ENCODE peak calls at places on chromosomes 5 and 9, in ten cellular contexts. G is HFFc6; I is activated T-cell treated with anti-CD3 and anti-CD28 coated beads for 48 hours; X is GM04503; T is LoVo; J is activated CD4-positive, alpha-beta T cell treated with anti-CD3 and anti-CD28 coated beads, Interleukin-2, amount 50 U/mL, for 1 hour; Z is left ventricle myocardium inferior; H is skeletal muscle cell; Y is amygdala; W is stimulated activated CD8-positive, alpha-beta memory T cell treated with anti-CD3 and anti-CD28 coated beads, Interleukin-12 subunit alpha, Interleukin-12 subunit beta, amount 100 ng/mL, for 1 hour. A is an unnamed sample.
A peak's percentile ranks its signal among the peaks of the same experiment; 100 is the strongest.

GRCh38 chr5:155978805-155979204 is 348.2 kb upstream of the SGCD start:
- DNase-seq in G (no peak), I (no peak), X (peak; percentile 22), T (no peak), J (no peak), Z (no peak), H (no peak), Y (peak; percentile 33), W (no peak), A (no peak)

GRCh38 chr9:16884952-16885513 is 14.6 kb upstream of the BNC2 start:
- DNase-seq in G (peak; percentile 60), I (no peak), X (peak; percentile 59), T (no peak), J (no peak), Z (no peak), H (peak; percentile 83), Y (no peak), W (no peak), A (no peak)

GRCh38 chr5:69493235-69493925 is 790 bp downstream of the OCLN start:
- DNase-seq in G (no peak), I (no peak), X (no peak), T (peak; percentile 53), J (no peak), Z (no peak), H (no peak), Y (no peak), W (no peak), A (no peak)

GRCh38 chr5:39547548-39548154 is 122.9 kb upstream of the DAB2 start:
- DNase-seq in G (peak; percentile 65), I (no peak), X (peak; percentile 37), T (peak; percentile 61), J (no peak), Z (no peak), H (peak; percentile 33), Y (no peak), W (no peak), A (peak; percentile 43)

GRCh38 chr9:109117856-109118801 is 1.6 kb downstream of the TMEM245 start:
- DNase-seq in G (peak; percentile 86), I (peak; percentile 36), X (no peak), T (peak; percentile 64), J (peak; percentile 37), Z (no peak), H (peak; percentile 92), Y (no peak), W (no peak), A (no peak)

GRCh38 chr9:108910914-108911313 is 23.0 kb downstream of the ELP1 start:
- DNase-seq in G (no peak), I (no peak), X (no peak), T (no peak), J (no peak), Z (no peak), H (no peak), Y (no peak), W (no peak), A (no peak)

GRCh38 chr5:35926389-35927051 is 11.9 kb downstream of the CAPSL start:
- DNase-seq in G (peak; percentile 30), I (no peak), X (no peak), T (peak; percentile 60), J (peak; percentile 50), Z (no peak), H (peak; percentile 5), Y (peak; percentile 72), W (peak; percentile 40), A (peak; percentile 28)

GRCh38 chr9:96447406-96447805 is 2.6 kb upstream of the HABP4 start:
- DNase-seq in G (no peak), I (no peak), X (no peak), T (no peak), J (no peak), Z (no peak), H (no peak), Y (no peak), W (no peak), A (no peak)

GRCh38 chr5:33827335-33827734 is 64.5 kb downstream of the ADAMTS12 start:
- DNase-seq in G (no peak), I (no peak), X (no peak), T (no peak), J (no peak), Z (no peak), H (no peak), Y (no peak), W (no peak), A (no peak)

GRCh38 chr9:116387934-116388714 is 234.5 kb downstream of the PAPPA start:
- DNase-seq in G (peak; percentile 6), I (no peak), X (no peak), T (no peak), J (no peak), Z (no peak), H (no peak), Y (no peak), W (no peak), A (no peak)

GRCh38 chr9:89597711-89598707 is 6.8 kb upstream of the GADD45G start:
- DNase-seq in G (peak; percentile 44), I (no peak), X (no peak), T (peak; percentile 58), J (peak; percentile 53), Z (no peak), H (no peak), Y (peak; percentile 49), W (no peak), A (no peak)

GRCh38 chr5:146815423-146815822 is 63.1 kb downstream of the PPP2R2B start:
- DNase-seq in G (no peak), I (no peak), X (no peak), T (no peak), J (no peak), Z (no peak), H (no peak), Y (no peak), W (no peak), A (no peak)

GRCh38 chr9:37919166-37919955 is 15.4 kb upstream of the SLC25A51 start:
- DNase-seq in G (no peak), I (no peak), X (no peak), T (no peak), J (no peak), Z (no peak), H (no peak), Y (no peak), W (no peak), A (no peak)

GRCh38 chr5:31581498-31582099 is 49.5 kb downstream of the C5orf22 start:
- DNase-seq in G (peak; percentile 21), I (no peak), X (no peak), T (peak; percentile 63), J (no peak), Z (no peak), H (peak; percentile 7), Y (no peak), W (no peak), A (peak; percentile 22)

GRCh38 chr9:92135576-92135975 is 20.4 kb upstream of the SPTLC1 start:
- DNase-seq in G (no peak), I (no peak), X (no peak), T (no peak), J (no peak), Z (no peak), H (no peak), Y (no peak), W (no peak), A (no peak)

GRCh38 chr5:135466178-135467050 is 14.3 kb upstream of the TIFAB start:
- DNase-seq in G (peak; percentile 35), I (peak; percentile 73), X (no peak), T (peak; percentile 71), J (peak; percentile 59), Z (peak; percentile 71), H (no peak), Y (peak; percentile 72), W (peak; percentile 45), A (peak; percentile 36)

GRCh38 chr9:70324963-70325362 is 66.2 kb downstream of the SMC5 start:
- DNase-seq in G (peak; percentile 79), I (no peak), X (peak; percentile 7), T (no peak), J (no peak), Z (no peak), H (peak; percentile 52), Y (no peak), W (no peak), A (no peak)

GRCh38 chr5:100772548-100772947 is 130.5 kb downstream of the ST8SIA4 start:
- DNase-seq in G (no peak), I (no peak), X (no peak), T (no peak), J (no peak), Z (no peak), H (no peak), Y (no peak), W (no peak), A (no peak)

GRCh38 chr5:57434227-57434640 is 48.4 kb downstream of the ACTBL2 start:
- DNase-seq in G (no peak), I (no peak), X (no peak), T (peak; percentile 82), J (no peak), Z (peak; percentile 18), H (no peak), Y (no peak), W (no peak), A (no peak)

GRCh38 chr5:169107316-169107715 is 193.6 kb downstream of the SLIT3 start:
- DNase-seq in G (no peak), I (no peak), X (no peak), T (no peak), J (no peak), Z (no peak), H (no peak), Y (no peak), W (no peak), A (no peak)

GRCh38 chr5:136135536-136135935 is 2.9 kb downstream of the SMAD5 start:
- DNase-seq in G (no peak), I (no peak), X (no peak), T (no peak), J (no peak), Z (no peak), H (no peak), Y (no peak), W (no peak), A (no peak)

GRCh38 chr5:131825404-131826013 is 28.7 kb upstream of the FNIP1 start:
- DNase-seq in G (no peak), I (no peak), X (no peak), T (no peak), J (no peak), Z (no peak), H (no peak), Y (no peak), W (no peak), A (no peak)

GRCh38 chr5:95697781-95698681 is 15.2 kb upstream of the SPATA9 start:
- DNase-seq in G (no peak), I (no peak), X (no peak), T (peak; percentile 11), J (no peak), Z (no peak), H (no peak), Y (no peak), W (no peak), A (no peak)

GRCh38 chr9:127397722-127398647 is 1.0 kb downstream of the SLC2A8 start:
- DNase-seq in G (peak; percentile 12), I (no peak), X (no peak), T (peak; percentile 46), J (peak; percentile 19), Z (peak; percentile 50), H (no peak), Y (peak; percentile 15), W (no peak), A (no peak)

GRCh38 chr9:96478829-96479371 is 28.9 kb downstream of the HABP4 start:
- DNase-seq in G (peak; percentile 15), I (peak; percentile 21), X (no peak), T (no peak), J (no peak), Z (no peak), H (no peak), Y (no peak), W (no peak), A (no peak)

A was measured in HCT116.